ENCODE peak calls at places on chromosomes 6 and 20, in six cellular contexts. One of them, this sample, is unnamed.

GRCh38 chr6:14810021-14810420 is 435.8 kb upstream of the JARID2 start:
- DNase-seq in NCI-H1694 treated with DMSO at 0.1 percent for 48 hours: peak
- DNase-seq in stimulated activated naive CD4-positive, alpha-beta T cell treated with Interleukin-2 at 50 U/mL for 16 hours: no peak
- DNase-seq in CD8-positive, alpha-beta T cell: no peak
- DNase-seq in colonic mucosa: no peak
- DNase-seq in RKO: no peak
- DNase-seq in this sample: no peak

GRCh38 chr6:56484669-56485068 is 158.0 kb downstream of the DST start:
- DNase-seq in stimulated activated naive CD4-positive, alpha-beta T cell treated with Interleukin-2 at 50 U/mL for 16 hours: no peak
- DNase-seq in colonic mucosa: no peak
- DNase-seq in RKO: no peak
- DNase-seq in NCI-H1694 treated with DMSO at 0.1 percent for 48 hours: no peak
- DNase-seq in CD8-positive, alpha-beta T cell: no peak
- DNase-seq in this sample: no peak

GRCh38 chr6:110357696-110358535 is at the start of gene METTL24:
- DNase-seq in NCI-H1694 treated with DMSO at 0.1 percent for 48 hours: peak
- DNase-seq in RKO: no peak
- DNase-seq in stimulated activated naive CD4-positive, alpha-beta T cell treated with Interleukin-2 at 50 U/mL for 16 hours: no peak
- DNase-seq in CD8-positive, alpha-beta T cell: no peak
- DNase-seq in colonic mucosa: no peak
- DNase-seq in this sample: no peak

GRCh38 chr20:33936651-33937050 is 57.1 kb upstream of the RALY start:
- DNase-seq in NCI-H1694 treated with DMSO at 0.1 percent for 48 hours: no peak
- DNase-seq in RKO: no peak
- DNase-seq in stimulated activated naive CD4-positive, alpha-beta T cell treated with Interleukin-2 at 50 U/mL for 16 hours: no peak
- DNase-seq in CD8-positive, alpha-beta T cell: no peak
- DNase-seq in colonic mucosa: no peak
- DNase-seq in this sample: no peak

GRCh38 chr20:21832442-21833152 is 127.1 kb downstream of the PAX1 start:
- DNase-seq in RKO: no peak
- DNase-seq in CD8-positive, alpha-beta T cell: no peak
- DNase-seq in NCI-H1694 treated with DMSO at 0.1 percent for 48 hours: no peak
- DNase-seq in colonic mucosa: no peak
- DNase-seq in stimulated activated naive CD4-positive, alpha-beta T cell treated with Interleukin-2 at 50 U/mL for 16 hours: no peak
- DNase-seq in this sample: no peak

GRCh38 chr6:138785980-138786379 is 9.9 kb upstream of the ECT2L start:
- DNase-seq in CD8-positive, alpha-beta T cell: no peak
- DNase-seq in NCI-H1694 treated with DMSO at 0.1 percent for 48 hours: peak
- DNase-seq in RKO: no peak
- DNase-seq in stimulated activated naive CD4-positive, alpha-beta T cell treated with Interleukin-2 at 50 U/mL for 16 hours: no peak
- DNase-seq in colonic mucosa: no peak
- DNase-seq in this sample: peak

GRCh38 chr6:88683734-88684133 is 279.7 kb downstream of the RNGTT start:
- DNase-seq in colonic mucosa: no peak
- DNase-seq in NCI-H1694 treated with DMSO at 0.1 percent for 48 hours: no peak
- DNase-seq in CD8-positive, alpha-beta T cell: no peak
- DNase-seq in stimulated activated naive CD4-positive, alpha-beta T cell treated with Interleukin-2 at 50 U/mL for 16 hours: no peak
- DNase-seq in RKO: peak
- DNase-seq in this sample: no peak

GRCh38 chr6:3419624-3420272 is 37.1 kb downstream of the SLC22A23 start:
- DNase-seq in RKO: peak
- DNase-seq in NCI-H1694 treated with DMSO at 0.1 percent for 48 hours: no peak
- DNase-seq in CD8-positive, alpha-beta T cell: no peak
- DNase-seq in colonic mucosa: no peak
- DNase-seq in stimulated activated naive CD4-positive, alpha-beta T cell treated with Interleukin-2 at 50 U/mL for 16 hours: no peak
- DNase-seq in this sample: no peak

GRCh38 chr20:54122189-54122588 is 51.6 kb downstream of the CYP24A1 start:
- DNase-seq in NCI-H1694 treated with DMSO at 0.1 percent for 48 hours: no peak
- DNase-seq in stimulated activated naive CD4-positive, alpha-beta T cell treated with Interleukin-2 at 50 U/mL for 16 hours: no peak
- DNase-seq in CD8-positive, alpha-beta T cell: no peak
- DNase-seq in RKO: peak
- DNase-seq in colonic mucosa: no peak
- DNase-seq in this sample: no peak

GRCh38 chr6:157830354-157831017 is 7.4 kb downstream of the SNX9 start:
- DNase-seq in RKO: no peak
- DNase-seq in CD8-positive, alpha-beta T cell: no peak
- DNase-seq in colonic mucosa: no peak
- DNase-seq in NCI-H1694 treated with DMSO at 0.1 percent for 48 hours: peak
- DNase-seq in stimulated activated naive CD4-positive, alpha-beta T cell treated with Interleukin-2 at 50 U/mL for 16 hours: no peak
- DNase-seq in this sample: no peak

GRCh38 chr20:58213112-58213511 is 15.3 kb downstream of the ANKRD60 start:
- DNase-seq in NCI-H1694 treated with DMSO at 0.1 percent for 48 hours: no peak
- DNase-seq in RKO: no peak
- DNase-seq in CD8-positive, alpha-beta T cell: no peak
- DNase-seq in colonic mucosa: no peak
- DNase-seq in stimulated activated naive CD4-positive, alpha-beta T cell treated with Interleukin-2 at 50 U/mL for 16 hours: no peak
- DNase-seq in this sample: no peak